ENCODE peak calls at places on chromosome 3, in four cellular contexts. Y, W, K and L are unnamed samples.

GRCh38 chr3:38479431-38480092 is 16.6 kb upstream of the EXOG start:
- DNase-seq in Y (peak), W (peak), K (peak), L (peak)

GRCh38 chr3:4343258-4343657 is 40.1 kb downstream of the SETMAR start:
- DNase-seq in Y (no peak), W (peak), K (peak), L (no peak)

GRCh38 chr3:174223611-174224010 is 635.5 kb upstream of the NAALADL2 start:
- DNase-seq in Y (no peak), W (no peak), K (no peak), L (no peak)

GRCh38 chr3:106820726-106821362 is 556.4 kb upstream of the CCDC54 start:
- DNase-seq in Y (no peak), W (no peak), K (no peak), L (no peak)

GRCh38 chr3:190862209-190863118 is at the start of gene GMNC:
- DNase-seq in Y (peak), W (peak), K (peak), L (peak)

GRCh38 chr3:183369626-183370025 is 58.8 kb downstream of the MCF2L2 start:
- DNase-seq in Y (no peak), W (no peak), K (peak), L (no peak)

GRCh38 chr3:128348805-128349531 is 117.7 kb downstream of the DNAJB8 start:
- DNase-seq in Y (no peak), W (no peak), K (no peak), L (peak)

GRCh38 chr3:170869240-170869592 is 779 bp downstream of the RPL22L1 start:
- DNase-seq in Y (no peak), W (no peak), K (no peak), L (no peak)

GRCh38 chr3:66744521-66744920 is 243.7 kb upstream of the LRIG1 start:
- DNase-seq in Y (no peak), W (no peak), K (no peak), L (no peak)

GRCh38 chr3:194871864-194872668 is 186.4 kb downstream of the FAM43A start:
- DNase-seq in Y (no peak), W (peak), K (peak), L (peak)

GRCh38 chr3:65233561-65233960 is 545.8 kb upstream of the ADAMTS9 start:
- DNase-seq in Y (no peak), W (no peak), K (no peak), L (no peak)

GRCh38 chr3:9681011-9681722 is 22.5 kb upstream of the CPNE9 start:
- DNase-seq in Y (no peak), W (no peak), K (no peak), L (no peak)

GRCh38 chr3:47266709-47267489 is 15.7 kb downstream of the KIF9 start:
- DNase-seq in Y (peak), W (peak), K (peak), L (peak)

GRCh38 chr3:126446791-126447190 is 28.9 kb downstream of the ZXDC start:
- DNase-seq in Y (no peak), W (no peak), K (no peak), L (no peak)

GRCh38 chr3:48564022-48564421 is 441 bp upstream of the UCN2 start:
- DNase-seq in Y (peak), W (peak), K (peak), L (no peak)

GRCh38 chr3:22225161-22225560 is 474.2 kb upstream of the ZNF385D start:
- DNase-seq in Y (no peak), W (no peak), K (no peak), L (no peak)

GRCh38 chr3:171813897-171814460 is 3.7 kb upstream of the PLD1 start:
- DNase-seq in Y (no peak), W (no peak), K (no peak), L (no peak)

GRCh38 chr3:138348950-138349739 is 766 bp downstream of the MRAS start:
- DNase-seq in Y (no peak), W (peak), K (no peak), L (peak)

GRCh38 chr3:104628185-104628789 is 738.4 kb upstream of the ALCAM start:
- DNase-seq in Y (peak), W (peak), K (peak), L (peak)

GRCh38 chr3:136343873-136344281 is 93.7 kb downstream of the PCCB start:
- DNase-seq in Y (peak), W (peak), K (peak), L (peak)

GRCh38 chr3:106183762-106184391 is 315.1 kb upstream of the CBLB start:
- DNase-seq in Y (peak), W (peak), K (peak), L (no peak)

GRCh38 chr3:105518806-105519418 is 152.2 kb downstream of the ALCAM start:
- DNase-seq in Y (peak), W (peak), K (peak), L (peak)